ENCODE peak calls at places on chromosomes 12 and 14, in ten cellular contexts. B is astrocyte of the spinal cord, I is bronchial epithelial cell, G is AG09309, K is heart right ventricle, X is adrenal gland, S is fibroblast of lung, A is thoracic aorta, Y is neural progenitor cell, T is transverse colon. V is an unnamed sample.

GRCh38 chr12:46629331-46630229 is 196.2 kb downstream of the SLC38A4 start:
- DNase-seq in Y (no peak), X (no peak), A (no peak), T (no peak), S (no peak), K (no peak), I (no peak), G (no peak), B (no peak), V (no peak)

GRCh38 chr12:49557187-49557916 is 10.6 kb downstream of the MCRS1 start:
- DNase-seq in K (no peak), B (no peak), I (no peak), X (no peak), T (no peak), Y (no peak), G (no peak), A (no peak), S (no peak), V (no peak)

GRCh38 chr14:91889477-91890211 is 22.3 kb upstream of the TC2N start:
- DNase-seq in B (no peak), K (peak), Y (no peak), X (no peak), I (no peak), A (no peak), S (no peak), T (peak), G (no peak), V (no peak)

GRCh38 chr14:83463500-83464098 is 1929.9 kb upstream of the SEL1L start:
- DNase-seq in Y (peak), G (no peak), T (no peak), B (peak), A (no peak), S (peak), K (no peak), I (peak), X (peak), V (no peak)

GRCh38 chr14:105092912-105093425 is 27.7 kb upstream of the GPR132 start:
- DNase-seq in X (no peak), I (no peak), B (peak), A (no peak), Y (peak), T (peak), S (peak), G (no peak), K (peak), V (peak)

GRCh38 chr12:116319316-116319715 is 41.8 kb upstream of the MED13L start:
- DNase-seq in A (no peak), S (peak), X (no peak), K (no peak), B (peak), T (no peak), Y (no peak), G (no peak), I (no peak), V (no peak)

GRCh38 chr14:58151264-58151700 is 731 bp downstream of the ARMH4 start:
- DNase-seq in S (no peak), I (no peak), G (no peak), Y (no peak), A (no peak), K (no peak), T (no peak), B (peak), X (no peak), V (no peak)

GRCh38 chr12:80400591-80400991 is 43.4 kb upstream of the PTPRQ start:
- DNase-seq in B (peak), S (peak), Y (peak), K (peak), G (no peak), A (no peak), I (no peak), X (no peak), T (no peak), V (no peak)

GRCh38 chr14:20116748-20117147 is 6.2 kb downstream of the OR4K17 start:
- DNase-seq in A (no peak), T (no peak), B (no peak), Y (no peak), I (no peak), K (no peak), G (no peak), S (no peak), X (no peak), V (no peak)

GRCh38 chr12:47343684-47344567 is 264.2 kb upstream of the AMIGO2 start:
- DNase-seq in T (no peak), S (peak), K (no peak), B (peak), A (no peak), I (no peak), X (no peak), Y (no peak), G (peak), V (no peak)

GRCh38 chr12:122489038-122489437 is 11.7 kb downstream of the ZCCHC8 start:
- DNase-seq in K (no peak), G (no peak), X (no peak), S (no peak), I (no peak), A (no peak), T (no peak), B (no peak), Y (no peak), V (no peak)

GRCh38 chr12:108327621-108328371 is 11.3 kb downstream of the CMKLR1 start:
- DNase-seq in A (no peak), I (no peak), X (no peak), B (no peak), S (no peak), T (no peak), K (no peak), G (no peak), Y (no peak), V (no peak)

GRCh38 chr12:56808954-56809353 is 45.8 kb downstream of the HSD17B6 start:
- DNase-seq in I (peak), K (no peak), T (no peak), A (no peak), B (no peak), S (peak), G (no peak), Y (no peak), X (no peak), V (no peak)

GRCh38 chr12:46459111-46459510 is 86.5 kb upstream of the SLC38A2 start:
- DNase-seq in X (no peak), B (peak), T (no peak), A (no peak), Y (no peak), S (peak), K (no peak), G (no peak), I (peak), V (no peak)

GRCh38 chr12:132444957-132445883 is 44.7 kb upstream of the FBRSL1 start:
- DNase-seq in G (no peak), Y (peak), S (no peak), B (no peak), I (no peak), X (peak), A (no peak), K (no peak), T (peak), V (no peak)

GRCh38 chr14:75341639-75342038 is 63.0 kb downstream of the FOS start:
- DNase-seq in A (no peak), T (no peak), G (no peak), Y (no peak), X (no peak), B (no peak), I (no peak), S (peak), K (no peak), V (no peak)

GRCh38 chr14:73173092-73173735 is 36.9 kb downstream of the PSEN1 start:
- DNase-seq in G (peak), S (peak), I (peak), T (no peak), X (no peak), B (peak), K (no peak), Y (peak), A (no peak), V (no peak)

GRCh38 chr14:56760164-56760914 is 49.9 kb downstream of the OTX2 start:
- DNase-seq in A (no peak), I (no peak), X (no peak), B (no peak), G (no peak), K (no peak), Y (no peak), S (no peak), T (no peak), V (no peak)

GRCh38 chr12:7046383-7047143 is 14.0 kb upstream of the C1S start:
- DNase-seq in G (no peak), T (no peak), B (no peak), K (no peak), S (no peak), X (no peak), Y (no peak), A (no peak), I (no peak), V (no peak)

GRCh38 chr12:61754214-61754613 is 506.0 kb upstream of the USP15 start:
- DNase-seq in A (no peak), I (no peak), G (no peak), S (no peak), X (no peak), T (no peak), Y (no peak), K (no peak), B (no peak), V (no peak)

DNA sequence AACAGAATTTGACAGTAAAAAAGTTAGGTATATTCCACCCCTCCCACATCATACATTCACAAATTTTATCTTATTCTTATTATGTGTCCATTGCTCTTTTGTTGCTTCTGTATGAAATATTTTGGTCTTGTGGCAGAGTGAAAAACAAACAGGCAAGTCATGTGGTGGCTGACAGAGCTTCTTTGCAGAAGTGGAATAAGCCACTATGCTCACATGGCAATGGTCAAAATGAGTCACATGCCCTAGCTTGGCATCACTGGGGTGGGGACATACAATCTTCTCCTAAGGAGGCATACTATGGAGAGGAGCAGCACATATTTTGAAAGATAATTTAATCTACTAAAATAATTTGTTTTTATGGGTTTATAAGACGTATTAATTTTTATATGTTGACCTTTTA is 27.7 kb upstream of the CMA1 start:
- DNase-seq in B (no peak), T (no peak), K (no peak), I (peak), S (no peak), A (no peak), X (no peak), Y (no peak), G (no peak), V (no peak)
- H3K4me3 ChIP-seq in B (no peak), T (no peak), K (no peak), I (no peak), S (no peak), A (no peak), X (no peak), Y (no peak), G (no peak), V (no peak)

GRCh38 chr12:22624573-22624907 is 431 bp upstream of the ETNK1 start:
- DNase-seq in I (no peak), T (no peak), Y (no peak), K (no peak), S (no peak), B (no peak), X (no peak), G (no peak), A (no peak), V (no peak)
- H3K4me3 ChIP-seq in I (peak), T (peak), Y (peak), K (peak), S (peak), B (peak), X (no peak), G (peak), A (peak), V (peak)

GRCh38 chr14:65487783-65488578 is 75.5 kb downstream of the FUT8 start:
- DNase-seq in K (no peak), T (no peak), B (no peak), A (no peak), Y (peak), X (no peak), S (no peak), G (no peak), I (no peak), V (no peak)

GRCh38 chr14:65482769-65483438 is 70.4 kb downstream of the FUT8 start:
- DNase-seq in A (no peak), T (no peak), B (no peak), G (no peak), I (no peak), K (no peak), X (no peak), S (no peak), Y (no peak), V (no peak)

GRCh38 chr14:65483647-65484046 is 71.1 kb downstream of the FUT8 start:
- DNase-seq in T (no peak), G (no peak), I (peak), S (no peak), X (no peak), A (no peak), K (no peak), Y (no peak), B (no peak), V (no peak)

GRCh38 chr14:65486856-65487255 is 74.3 kb downstream of the FUT8 start:
- DNase-seq in B (peak), S (no peak), G (no peak), K (no peak), T (no peak), Y (no peak), A (no peak), I (no peak), X (no peak), V (no peak)

GRCh38 chr14:65485516-65485915 is 73.0 kb downstream of the FUT8 start:
- DNase-seq in G (no peak), S (no peak), A (no peak), X (no peak), I (no peak), Y (peak), K (no peak), T (no peak), B (no peak), V (no peak)
- H3K4me3 ChIP-seq in G (no peak), S (no peak), A (no peak), X (no peak), I (no peak), Y (peak), K (no peak), T (no peak), B (no peak), V (no peak)

GRCh38 chr14:77752799-77753516 is 8.0 kb downstream of the SNW1 start:
- DNase-seq in T (no peak), I (no peak), X (no peak), B (no peak), A (no peak), Y (no peak), K (no peak), S (peak), G (no peak), V (no peak)
- H3K4me3 ChIP-seq in T (no peak), I (no peak), X (no peak), B (no peak), A (no peak), Y (no peak), K (no peak), S (no peak), G (no peak), V (no peak)

DNA sequence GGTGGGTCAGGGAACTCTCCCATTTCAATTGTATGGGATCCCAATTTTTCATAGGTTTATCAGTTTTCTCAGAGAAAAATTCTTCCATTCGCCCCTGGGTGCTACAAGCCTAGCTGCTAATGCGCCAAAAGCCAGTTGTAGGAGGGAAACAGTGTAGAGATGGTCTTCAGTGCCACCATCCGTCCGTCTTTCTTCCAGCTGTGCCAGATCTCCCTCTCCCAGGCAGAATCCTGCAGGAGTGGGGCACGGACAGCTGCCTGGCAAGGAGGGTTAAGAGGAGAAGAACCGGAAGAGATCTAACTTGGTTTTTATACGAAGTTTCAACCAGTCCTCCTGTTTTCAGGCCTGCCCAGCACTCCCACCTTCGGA is 38.9 kb upstream of the FUT8 start:
- DNase-seq in I (no peak), Y (no peak), B (no peak), X (peak), K (no peak), T (no peak), G (no peak), A (no peak), S (peak), V (no peak)
- H3K4me3 ChIP-seq in I (no peak), Y (no peak), B (no peak), X (no peak), K (no peak), T (no peak), G (no peak), A (no peak), S (no peak), V (no peak)

GRCh38 chr14:64715628-64716412 is 11.6 kb downstream of the PLEKHG3 start:
- DNase-seq in I (no peak), B (peak), A (no peak), K (peak), G (no peak), X (peak), S (no peak), T (no peak), Y (peak), V (no peak)
- H3K4me3 ChIP-seq in I (no peak), B (peak), A (peak), K (peak), G (no peak), X (no peak), S (no peak), T (peak), Y (peak), V (peak)

DNA sequence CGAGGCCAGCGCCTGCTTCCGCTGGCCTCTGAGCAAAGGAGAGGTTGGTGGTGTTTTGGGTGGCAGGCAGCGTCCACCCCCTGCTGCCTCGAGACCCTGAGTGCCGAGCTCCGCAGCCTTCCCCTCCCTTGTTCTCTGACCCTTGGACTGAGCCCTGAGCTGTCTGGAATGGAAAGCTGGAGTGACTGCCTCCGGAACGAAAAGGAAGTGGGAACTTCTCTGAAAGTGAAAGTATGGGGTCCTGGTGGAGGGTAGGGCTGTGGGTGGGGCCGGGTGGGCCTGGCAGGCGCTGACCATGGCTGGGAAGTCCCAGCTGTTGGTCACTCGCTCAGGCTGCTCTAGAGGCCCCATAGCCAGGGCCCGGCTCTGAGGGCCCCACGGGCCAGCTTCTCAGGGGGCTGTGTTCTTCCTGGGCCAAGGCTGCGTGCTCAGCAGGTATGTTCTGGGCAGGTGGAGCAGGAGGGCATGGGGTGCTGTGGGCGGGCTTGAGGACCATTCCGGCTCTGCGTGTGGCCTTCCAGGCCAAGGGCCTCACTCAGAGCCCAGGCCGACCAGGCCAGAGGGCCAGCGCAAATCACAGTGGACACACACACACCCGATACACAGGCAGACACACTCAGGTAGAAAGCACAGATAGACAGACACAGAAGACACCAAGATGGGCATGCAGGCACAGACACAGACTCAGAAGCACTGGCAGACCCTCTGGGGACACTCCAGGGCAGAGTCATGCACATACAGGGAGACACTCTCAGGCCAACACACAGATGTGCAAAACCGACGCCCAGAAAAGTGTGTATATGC is at the start of gene EXOC3L4:
- DNase-seq in K (peak), T (peak), G (no peak), A (no peak), Y (no peak), B (no peak), I (no peak), X (no peak), S (peak), V (no peak)
- H3K4me3 ChIP-seq in K (peak), T (peak), G (no peak), A (no peak), Y (no peak), B (no peak), I (no peak), X (no peak), S (no peak), V (no peak)

GRCh38 chr12:51322452-51322851 is 1.5 kb downstream of the BIN2 start:
- DNase-seq in S (no peak), K (no peak), G (no peak), B (no peak), X (no peak), I (no peak), Y (no peak), T (no peak), A (no peak), V (no peak)

GRCh38 chr12:51321882-51322281 is 2.1 kb downstream of the BIN2 start:
- DNase-seq in K (no peak), I (peak), T (no peak), Y (no peak), A (no peak), X (no peak), B (no peak), S (no peak), G (no peak), V (no peak)

GRCh38 chr12:51320311-51320694 is 3.7 kb downstream of the BIN2 start:
- DNase-seq in S (no peak), X (no peak), I (no peak), T (no peak), G (no peak), B (no peak), Y (no peak), K (no peak), A (no peak), V (no peak)

GRCh38 chr12:51318846-51319570 is 5.0 kb downstream of the BIN2 start:
- DNase-seq in K (no peak), B (no peak), A (no peak), S (no peak), X (no peak), G (no peak), Y (no peak), I (no peak), T (peak), V (no peak)

GRCh38 chr12:51320695-51321320 is 3.2 kb downstream of the BIN2 start:
- DNase-seq in G (peak), A (no peak), X (no peak), T (peak), S (no peak), Y (peak), B (no peak), K (no peak), I (no peak), V (no peak)
- H3K4me3 ChIP-seq in G (no peak), A (no peak), X (no peak), T (no peak), S (no peak), Y (peak), B (no peak), K (no peak), I (no peak), V (no peak)

GRCh38 chr12:51905507-51906438 is 1.5 kb upstream of the ACVRL1 start:
- DNase-seq in I (no peak), T (peak), A (no peak), G (no peak), Y (no peak), B (no peak), X (peak), S (peak), K (peak), V (peak)

GRCh38 chr12:51908876-51909592 is 1.7 kb downstream of the ACVRL1 start:
- DNase-seq in G (no peak), S (no peak), T (no peak), Y (no peak), X (no peak), I (no peak), A (no peak), K (no peak), B (no peak), V (no peak)

GRCh38 chr12:51907864-51908425 is 641 bp downstream of the ACVRL1 start:
- DNase-seq in X (peak), Y (no peak), G (no peak), A (no peak), S (no peak), I (no peak), T (no peak), B (no peak), K (no peak), V (no peak)

GRCh38 chr12:51906452-51907082 is 737 bp upstream of the ACVRL1 start:
- DNase-seq in S (no peak), B (no peak), K (no peak), Y (no peak), G (no peak), I (no peak), A (no peak), T (no peak), X (peak), V (peak)

DNA sequence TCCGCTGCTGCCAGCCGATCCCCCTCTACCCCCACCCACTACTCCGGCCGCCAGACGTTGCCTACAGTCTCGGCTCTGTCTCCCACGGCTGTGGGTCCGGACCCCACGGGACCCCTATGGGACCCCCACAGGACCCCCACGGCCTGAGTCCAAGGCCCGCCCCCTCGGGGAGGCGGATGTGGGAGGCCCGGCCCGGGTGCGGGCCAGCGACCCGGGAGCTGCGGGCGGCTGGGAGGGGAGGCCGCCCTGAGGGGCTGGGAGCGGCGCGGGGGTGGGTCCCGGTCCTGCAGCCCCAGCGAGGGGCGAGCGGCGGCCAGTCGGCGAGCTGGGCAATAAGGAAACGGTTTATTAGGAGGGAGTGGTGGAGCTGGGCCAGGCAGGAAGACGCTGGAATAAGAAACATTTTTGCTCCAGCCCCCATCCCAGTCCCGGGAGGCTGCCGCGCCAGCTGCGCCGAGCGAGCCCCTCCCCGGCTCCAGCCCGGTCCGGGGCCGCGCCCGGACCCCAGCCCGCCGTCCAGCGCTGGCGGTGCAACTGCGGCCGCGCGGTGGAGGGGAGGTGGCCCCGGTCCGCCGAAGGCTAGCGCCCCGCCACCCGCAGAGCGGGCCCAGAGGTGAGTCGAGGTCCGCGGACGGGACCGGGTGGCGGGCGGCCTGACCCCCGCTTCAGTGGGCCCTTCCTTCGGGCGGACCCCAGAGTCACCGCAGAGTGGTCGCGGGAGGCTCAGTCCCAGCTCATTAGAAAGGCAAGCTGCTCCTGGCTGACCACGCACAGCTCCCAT is at the start of gene ACVRL1:
- DNase-seq in T (peak), X (peak), A (no peak), S (peak), K (peak), Y (peak), G (no peak), B (no peak), I (no peak), V (peak)
- H3K4me3 ChIP-seq in T (peak), X (no peak), A (peak), S (peak), K (peak), Y (peak), G (peak), B (peak), I (no peak), V (peak)

V was measured in heart left ventricle.